ENCODE peak calls at places on chromosomes 4 and X, in ten cellular contexts. U is K562, A is tibial artery, B is kidney epithelial cell, W is lung, C is tibial nerve, R is astrocyte of the spinal cord, G is body of pancreas, J is DND-41, S is AG09309. K is an unnamed sample.

GRCh38 chrX:153687121-153688039 is at the start of gene SLC6A8:
- DNase-seq in U (peak; percentile 80), A (peak; percentile 86), B (no peak), W (peak; percentile 50), C (peak; percentile 55), R (peak; percentile 41), G (peak; percentile 74), J (peak; percentile 47), S (no peak), K (peak; percentile 91)

GRCh38 chr4:110087116-110087708 is 111.2 kb downstream of the ELOVL6 start:
- DNase-seq in U (no peak), A (no peak), B (peak; percentile 70), W (no peak), C (no peak), R (peak; percentile 93), G (no peak), J (no peak), S (peak; percentile 80), K (no peak)

GRCh38 chrX:51456246-51456645 is 40.1 kb downstream of the NUDT11 start:
- DNase-seq in U (no peak), A (no peak), B (no peak), W (no peak), C (no peak), R (no peak), G (peak; percentile 49), J (no peak), S (no peak), K (no peak)

GRCh38 chrX:55167124-55167523 is 53.0 kb upstream of the PAGE5 start:
- DNase-seq in U (no peak), A (no peak), B (no peak), W (no peak), C (no peak), R (no peak), G (no peak), J (no peak), S (no peak), K (peak; percentile 11)

GRCh38 chrX:129779747-129780146 is at the start of gene SASH3:
- DNase-seq in U (no peak), A (peak; percentile 66), B (no peak), W (peak; percentile 62), C (peak; percentile 16), R (no peak), G (no peak), J (peak; percentile 88), S (no peak), K (no peak)

GRCh38 chr4:86338989-86339388 is 20.9 kb downstream of the MAPK10 start:
- DNase-seq in U (no peak), A (no peak), B (peak; percentile 57), W (no peak), C (no peak), R (peak; percentile 88), G (no peak), J (no peak), S (peak; percentile 50), K (no peak)

GRCh38 chr4:141347738-141348524 is 127.2 kb downstream of the ZNF330 start:
- DNase-seq in U (no peak), A (no peak), B (no peak), W (no peak), C (no peak), R (no peak), G (no peak), J (no peak), S (no peak), K (no peak)

GRCh38 chr4:109067509-109068205 is 234.8 kb downstream of the COL25A1 start:
- DNase-seq in U (no peak), A (no peak), B (no peak), W (no peak), C (peak; percentile 16), R (peak; percentile 10), G (peak; percentile 15), J (no peak), S (no peak), K (no peak)

GRCh38 chrX:69145714-69146113 is 19.5 kb downstream of the PJA1 start:
- DNase-seq in U (no peak), A (no peak), B (no peak), W (no peak), C (no peak), R (no peak), G (no peak), J (no peak), S (no peak), K (no peak)

GRCh38 chr4:39367166-39367565 is 1.0 kb upstream of the RFC1 start:
- DNase-seq in U (no peak), A (no peak), B (no peak), W (no peak), C (no peak), R (no peak), G (no peak), J (no peak), S (no peak), K (no peak)

GRCh38 chr4:80125252-80126177 is 52.5 kb upstream of the ANTXR2 start:
- DNase-seq in U (peak; percentile 29), A (no peak), B (no peak), W (no peak), C (no peak), R (peak; percentile 55), G (no peak), J (peak; percentile 57), S (no peak), K (no peak)

GRCh38 chr4:84218002-84218401 is 281.1 kb downstream of the NKX6-1 start:
- DNase-seq in U (no peak), A (no peak), B (no peak), W (no peak), C (no peak), R (no peak), G (no peak), J (no peak), S (no peak), K (no peak)

GRCh38 chr4:139709660-139710059 is 44.0 kb downstream of the MGST2 start:
- DNase-seq in U (no peak), A (no peak), B (no peak), W (no peak), C (no peak), R (no peak), G (no peak), J (no peak), S (no peak), K (no peak)

GRCh38 chr4:142563682-142564291 is 282.3 kb downstream of the INPP4B start:
- DNase-seq in U (no peak), A (no peak), B (peak; percentile 77), W (no peak), C (no peak), R (peak; percentile 44), G (no peak), J (no peak), S (no peak), K (no peak)

GRCh38 chr4:47933798-47934197 is 19.4 kb upstream of the NFXL1 start:
- DNase-seq in U (peak; percentile 22), A (no peak), B (no peak), W (no peak), C (no peak), R (peak; percentile 57), G (no peak), J (no peak), S (peak; percentile 14), K (no peak)

GRCh38 chrX:115912372-115912897 is 258.1 kb upstream of the AGTR2 start:
- DNase-seq in U (no peak), A (no peak), B (no peak), W (no peak), C (no peak), R (no peak), G (no peak), J (no peak), S (no peak), K (peak; percentile 57)
- TF ChIP-seq CTCF in U (peak; percentile 30), A (no peak), B (no peak), W (no peak), C (no peak), R (peak; percentile 20), G (no peak), J (no peak), S (peak; percentile 58), K (peak; percentile 73)

GRCh38 chrX:83511208-83511607 is 3.1 kb downstream of the POU3F4 start:
- DNase-seq in U (no peak), A (no peak), B (no peak), W (no peak), C (no peak), R (peak; percentile 64), G (no peak), J (no peak), S (no peak), K (no peak)
- H3K4me3 ChIP-seq in U (no peak overlapping the region), A (no peak overlapping the region), B (no peak overlapping the region), W (no peak overlapping the region), C (no peak overlapping the region), R (peak overlapping the region; percentile 48), G (no peak overlapping the region), J (no peak overlapping the region), S (no peak overlapping the region), K (no peak overlapping the region)

GRCh38 chr4:156293657-156294297 is 340.1 kb upstream of the CTSO start:
- DNase-seq in U (no peak), A (no peak), B (peak; percentile 37), W (no peak), C (no peak), R (peak; percentile 91), G (no peak), J (no peak), S (peak; percentile 7), K (no peak)

GRCh38 chr4:156298230-156298629 is 344.6 kb upstream of the CTSO start:
- DNase-seq in U (no peak), A (no peak), B (peak; percentile 76), W (no peak), C (no peak), R (peak; percentile 94), G (no peak), J (no peak), S (peak; percentile 80), K (no peak)

GRCh38 chr4:156291317-156291716 is 337.7 kb upstream of the CTSO start:
- DNase-seq in U (no peak), A (no peak), B (no peak), W (no peak), C (no peak), R (peak; percentile 49), G (no peak), J (no peak), S (peak; percentile 24), K (no peak)

GRCh38 chr4:156295676-156296075 is 342.0 kb upstream of the CTSO start:
- DNase-seq in U (no peak), A (no peak), B (no peak), W (no peak), C (no peak), R (no peak), G (no peak), J (no peak), S (no peak), K (no peak)

DNA sequence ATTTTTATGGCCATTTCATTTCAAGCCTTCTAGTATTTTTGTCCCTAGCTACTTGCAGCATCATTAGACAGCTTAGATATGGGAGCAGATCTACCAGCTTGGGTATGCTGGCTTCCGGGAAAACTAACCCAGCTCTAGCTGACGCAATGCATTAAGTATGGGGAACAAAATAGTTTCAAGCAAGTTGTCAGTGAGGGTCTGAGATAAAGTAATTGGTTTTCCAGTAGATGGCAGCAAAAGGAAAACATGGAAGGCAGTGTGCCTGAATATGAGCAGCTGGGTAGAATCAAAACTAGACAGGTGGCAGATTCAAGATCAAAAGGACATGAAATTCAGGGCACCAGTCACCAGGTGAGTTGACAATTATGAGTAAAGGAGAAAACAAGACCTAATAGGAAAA is 340.9 kb upstream of the CTSO start:
- DNase-seq in U (no peak), A (no peak), B (peak; percentile 73), W (no peak), C (no peak), R (peak; percentile 90), G (no peak), J (no peak), S (peak; percentile 70), K (peak; percentile 11)
- TF ChIP-seq CTCF in U (no peak), A (no peak), B (peak; percentile 28), W (no peak), C (peak; percentile 15), R (peak; percentile 50), G (peak; percentile 32), J (peak; percentile 34), S (peak; percentile 47), K (peak; percentile 46)

GRCh38 chr4:13546374-13546854 is 2.1 kb upstream of the NKX3-2 start:
- DNase-seq in U (no peak), A (no peak), B (no peak), W (no peak), C (no peak), R (no peak), G (no peak), J (no peak), S (no peak), K (no peak)
- H3K4me3 ChIP-seq in U (no peak overlapping the region), A (no peak overlapping the region), B (no peak overlapping the region), W (no peak overlapping the region), C (no peak overlapping the region), R (no peak overlapping the region), G (no peak overlapping the region), J (no peak overlapping the region), S (no peak overlapping the region), K (peak overlapping the region; percentile 67)